ENCODE peak calls at places on chromosomes 11 and 22, in seven cellular contexts. One of them, this sample, is unnamed.

GRCh38 chr11:114036156-114036811 is 23.2 kb upstream of the ZBTB16 start:
- DNase-seq in substantia nigra: peak
- DNase-seq in NCI-H82: peak
- DNase-seq in HEK293T: peak
- DNase-seq in naive thymus-derived CD4-positive, alpha-beta T cell: peak
- DNase-seq in CD4-positive, alpha-beta T cell: peak
- DNase-seq in T-cell: peak
- DNase-seq in this sample: peak

GRCh38 chr22:31728857-31729256 is 21.1 kb downstream of the PRR14L start:
- DNase-seq in substantia nigra: no peak
- DNase-seq in NCI-H82: no peak
- DNase-seq in HEK293T: no peak
- DNase-seq in naive thymus-derived CD4-positive, alpha-beta T cell: no peak
- DNase-seq in CD4-positive, alpha-beta T cell: no peak
- DNase-seq in T-cell: no peak
- DNase-seq in this sample: no peak

GRCh38 chr11:66277475-66278391 is at the start of gene CNIH2:
- DNase-seq in substantia nigra: no peak
- DNase-seq in NCI-H82: peak
- DNase-seq in HEK293T: peak
- DNase-seq in naive thymus-derived CD4-positive, alpha-beta T cell: peak
- DNase-seq in CD4-positive, alpha-beta T cell: no peak
- DNase-seq in T-cell: peak
- DNase-seq in this sample: peak

GRCh38 chr11:114848027-114848426 is 169.7 kb downstream of the NXPE2 start:
- DNase-seq in substantia nigra: no peak
- DNase-seq in NCI-H82: peak
- DNase-seq in HEK293T: no peak
- DNase-seq in naive thymus-derived CD4-positive, alpha-beta T cell: no peak
- DNase-seq in CD4-positive, alpha-beta T cell: no peak
- DNase-seq in T-cell: no peak
- DNase-seq in this sample: peak

GRCh38 chr11:12448131-12448939 is 71.0 kb downstream of the PARVA start:
- DNase-seq in substantia nigra: no peak
- DNase-seq in NCI-H82: no peak
- DNase-seq in HEK293T: no peak
- DNase-seq in naive thymus-derived CD4-positive, alpha-beta T cell: no peak
- DNase-seq in CD4-positive, alpha-beta T cell: no peak
- DNase-seq in T-cell: no peak
- DNase-seq in this sample: no peak

GRCh38 chr11:1559103-1559951 is 12.7 kb downstream of the DUSP8 start:
- DNase-seq in substantia nigra: peak
- DNase-seq in NCI-H82: no peak
- DNase-seq in HEK293T: no peak
- DNase-seq in naive thymus-derived CD4-positive, alpha-beta T cell: no peak
- DNase-seq in CD4-positive, alpha-beta T cell: no peak
- DNase-seq in T-cell: no peak
- DNase-seq in this sample: peak

GRCh38 chr11:14529933-14530332 is 9.7 kb upstream of the PSMA1 start:
- DNase-seq in substantia nigra: no peak
- DNase-seq in NCI-H82: no peak
- DNase-seq in HEK293T: no peak
- DNase-seq in naive thymus-derived CD4-positive, alpha-beta T cell: no peak
- DNase-seq in CD4-positive, alpha-beta T cell: no peak
- DNase-seq in T-cell: no peak
- DNase-seq in this sample: no peak

GRCh38 chr11:132220464-132220863 is 850.0 kb downstream of the NTM start:
- DNase-seq in substantia nigra: no peak
- DNase-seq in NCI-H82: no peak
- DNase-seq in HEK293T: no peak
- DNase-seq in naive thymus-derived CD4-positive, alpha-beta T cell: no peak
- DNase-seq in CD4-positive, alpha-beta T cell: no peak
- DNase-seq in T-cell: no peak
- DNase-seq in this sample: peak

GRCh38 chr22:44151661-44152060 is 29.1 kb upstream of the PARVG start:
- DNase-seq in substantia nigra: no peak
- DNase-seq in NCI-H82: no peak
- DNase-seq in HEK293T: no peak
- DNase-seq in naive thymus-derived CD4-positive, alpha-beta T cell: no peak
- DNase-seq in CD4-positive, alpha-beta T cell: no peak
- DNase-seq in T-cell: no peak
- DNase-seq in this sample: no peak

GRCh38 chr11:72347691-72348090 is 86.6 kb downstream of the CLPB start:
- DNase-seq in substantia nigra: no peak
- DNase-seq in NCI-H82: no peak
- DNase-seq in HEK293T: no peak
- DNase-seq in naive thymus-derived CD4-positive, alpha-beta T cell: no peak
- DNase-seq in CD4-positive, alpha-beta T cell: no peak
- DNase-seq in T-cell: no peak
- DNase-seq in this sample: no peak

GRCh38 chr11:90510839-90511238 is 288.0 kb upstream of the CHORDC1 start:
- DNase-seq in substantia nigra: no peak
- DNase-seq in NCI-H82: no peak
- DNase-seq in HEK293T: no peak
- DNase-seq in naive thymus-derived CD4-positive, alpha-beta T cell: no peak
- DNase-seq in CD4-positive, alpha-beta T cell: no peak
- DNase-seq in T-cell: no peak
- DNase-seq in this sample: no peak

GRCh38 chr11:2459796-2460531 is 15.2 kb downstream of the KCNQ1 start:
- DNase-seq in substantia nigra: no peak
- DNase-seq in NCI-H82: no peak
- DNase-seq in HEK293T: no peak
- DNase-seq in naive thymus-derived CD4-positive, alpha-beta T cell: no peak
- DNase-seq in CD4-positive, alpha-beta T cell: no peak
- DNase-seq in T-cell: no peak
- DNase-seq in this sample: no peak

This sample was measured in left kidney.